ENCODE peak calls at places on chromosomes 3 and 15, in eight cellular contexts. One of them, this sample, is unnamed.

GRCh38 chr15:98755781-98756180 is 107.4 kb downstream of the IGF1R start:
- DNase-seq in GM12878: no peak
- DNase-seq in stomach: no peak
- DNase-seq in suprapubic skin: no peak
- DNase-seq in upper lobe of left lung: no peak
- DNase-seq in SK-N-SH: no peak
- DNase-seq in HepG2: no peak
- DNase-seq in transverse colon: no peak
- DNase-seq in this sample: no peak

GRCh38 chr3:32413845-32414526 is 22.3 kb downstream of the CMTM7 start:
- DNase-seq in GM12878: no peak
- DNase-seq in stomach: no peak
- DNase-seq in suprapubic skin: peak
- DNase-seq in upper lobe of left lung: no peak
- DNase-seq in SK-N-SH: no peak
- DNase-seq in HepG2: no peak
- DNase-seq in transverse colon: no peak
- DNase-seq in this sample: no peak

GRCh38 chr3:49172616-49173041 is 1.2 kb downstream of the KLHDC8B start:
- DNase-seq in GM12878: no peak
- DNase-seq in stomach: no peak
- DNase-seq in suprapubic skin: no peak
- DNase-seq in upper lobe of left lung: peak
- DNase-seq in SK-N-SH: no peak
- DNase-seq in HepG2: no peak
- DNase-seq in transverse colon: no peak
- DNase-seq in this sample: no peak

GRCh38 chr3:4583441-4583840 is 90.3 kb downstream of the ITPR1 start:
- DNase-seq in GM12878: no peak
- DNase-seq in stomach: no peak
- DNase-seq in suprapubic skin: no peak
- DNase-seq in upper lobe of left lung: no peak
- DNase-seq in SK-N-SH: no peak
- DNase-seq in HepG2: no peak
- DNase-seq in transverse colon: no peak
- DNase-seq in this sample: no peak

GRCh38 chr3:187808466-187809291 is 63.4 kb upstream of the BCL6 start:
- DNase-seq in GM12878: no peak
- DNase-seq in stomach: no peak
- DNase-seq in suprapubic skin: no peak
- DNase-seq in upper lobe of left lung: no peak
- DNase-seq in SK-N-SH: no peak
- DNase-seq in HepG2: peak
- DNase-seq in transverse colon: peak
- DNase-seq in this sample: no peak

GRCh38 chr3:57544181-57545125 is at the start of gene DNAH12:
- DNase-seq in GM12878: no peak
- DNase-seq in stomach: peak
- DNase-seq in suprapubic skin: no peak
- DNase-seq in upper lobe of left lung: peak
- DNase-seq in SK-N-SH: peak
- DNase-seq in HepG2: peak
- DNase-seq in transverse colon: peak
- DNase-seq in this sample: no peak

GRCh38 chr15:32152574-32152973 is 122.3 kb downstream of the CHRNA7 start:
- DNase-seq in GM12878: no peak
- DNase-seq in stomach: no peak
- DNase-seq in suprapubic skin: no peak
- DNase-seq in upper lobe of left lung: no peak
- DNase-seq in SK-N-SH: no peak
- DNase-seq in HepG2: no peak
- DNase-seq in transverse colon: no peak
- DNase-seq in this sample: peak

GRCh38 chr3:143157957-143158548 is 38.5 kb downstream of the CHST2 start:
- DNase-seq in GM12878: no peak
- DNase-seq in stomach: no peak
- DNase-seq in suprapubic skin: no peak
- DNase-seq in upper lobe of left lung: no peak
- DNase-seq in SK-N-SH: no peak
- DNase-seq in HepG2: no peak
- DNase-seq in transverse colon: no peak
- DNase-seq in this sample: no peak

GRCh38 chr3:123618768-123619484 is 34.1 kb upstream of the HACD2 start:
- DNase-seq in GM12878: no peak
- DNase-seq in stomach: peak
- DNase-seq in suprapubic skin: no peak
- DNase-seq in upper lobe of left lung: no peak
- DNase-seq in SK-N-SH: no peak
- DNase-seq in HepG2: no peak
- DNase-seq in transverse colon: peak
- DNase-seq in this sample: no peak

GRCh38 chr3:46348811-46349482 is 5.0 kb upstream of the CCR2 start:
- DNase-seq in GM12878: no peak
- DNase-seq in stomach: no peak
- DNase-seq in suprapubic skin: no peak
- DNase-seq in upper lobe of left lung: no peak
- DNase-seq in SK-N-SH: no peak
- DNase-seq in HepG2: no peak
- DNase-seq in transverse colon: no peak
- DNase-seq in this sample: peak

GRCh38 chr3:31166249-31166885 is 271.9 kb upstream of the GADL1 start:
- DNase-seq in GM12878: no peak
- DNase-seq in stomach: peak
- DNase-seq in suprapubic skin: no peak
- DNase-seq in upper lobe of left lung: no peak
- DNase-seq in SK-N-SH: no peak
- DNase-seq in HepG2: no peak
- DNase-seq in transverse colon: peak
- DNase-seq in this sample: no peak

GRCh38 chr3:13500133-13500885 is 20.2 kb downstream of the HDAC11 start:
- DNase-seq in GM12878: no peak
- DNase-seq in stomach: no peak
- DNase-seq in suprapubic skin: no peak
- DNase-seq in upper lobe of left lung: no peak
- DNase-seq in SK-N-SH: peak
- DNase-seq in HepG2: no peak
- DNase-seq in transverse colon: no peak
- DNase-seq in this sample: no peak

GRCh38 chr3:111299070-111299672 is 227.6 kb downstream of the NECTIN3 start:
- DNase-seq in GM12878: no peak
- DNase-seq in stomach: no peak
- DNase-seq in suprapubic skin: no peak
- DNase-seq in upper lobe of left lung: no peak
- DNase-seq in SK-N-SH: no peak
- DNase-seq in HepG2: no peak
- DNase-seq in transverse colon: no peak
- DNase-seq in this sample: no peak

GRCh38 chr3:113597611-113598382 is 65.4 kb downstream of the SIDT1 start:
- DNase-seq in GM12878: no peak
- DNase-seq in stomach: no peak
- DNase-seq in suprapubic skin: no peak
- DNase-seq in upper lobe of left lung: no peak
- DNase-seq in SK-N-SH: no peak
- DNase-seq in HepG2: no peak
- DNase-seq in transverse colon: no peak
- DNase-seq in this sample: no peak

GRCh38 chr3:195270350-195271115 is 426 bp downstream of the XXYLT1 start:
- DNase-seq in GM12878: no peak
- DNase-seq in stomach: no peak
- DNase-seq in suprapubic skin: no peak
- DNase-seq in upper lobe of left lung: no peak
- DNase-seq in SK-N-SH: peak
- DNase-seq in HepG2: peak
- DNase-seq in transverse colon: peak
- DNase-seq in this sample: peak

GRCh38 chr3:73235768-73236167 is 174.3 kb downstream of the EBLN2 start:
- DNase-seq in GM12878: no peak
- DNase-seq in stomach: no peak
- DNase-seq in suprapubic skin: no peak
- DNase-seq in upper lobe of left lung: no peak
- DNase-seq in SK-N-SH: no peak
- DNase-seq in HepG2: no peak
- DNase-seq in transverse colon: no peak
- DNase-seq in this sample: peak

DNA sequence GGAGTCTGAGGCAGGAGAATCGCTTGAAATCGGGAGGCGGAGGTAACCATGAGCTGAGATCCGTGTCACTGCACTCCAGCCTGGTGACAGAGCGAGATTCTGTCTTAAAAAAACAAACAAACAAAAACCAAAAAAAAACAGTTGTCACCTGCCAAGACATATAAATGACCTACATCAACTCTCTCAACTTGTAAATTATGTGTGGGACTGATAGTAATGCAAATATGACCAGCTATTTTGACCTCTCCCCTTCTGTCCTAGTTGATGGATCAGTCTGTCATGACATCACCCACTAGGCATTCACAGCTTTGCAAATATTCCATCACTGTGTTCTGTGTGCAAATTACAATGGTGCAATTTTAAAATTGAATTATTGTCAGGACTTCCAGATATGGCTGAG is 175.4 kb downstream of the EBLN2 start:
- DNase-seq in GM12878: no peak
- DNase-seq in stomach: no peak
- DNase-seq in suprapubic skin: no peak
- DNase-seq in upper lobe of left lung: no peak
- DNase-seq in SK-N-SH: no peak
- DNase-seq in HepG2: no peak
- DNase-seq in transverse colon: no peak
- DNase-seq in this sample: peak
- TF ChIP-seq EP300 in GM12878: no peak
- TF ChIP-seq EP300 in stomach: no peak
- TF ChIP-seq EP300 in suprapubic skin: no peak
- TF ChIP-seq EP300 in upper lobe of left lung: no peak
- TF ChIP-seq EP300 in SK-N-SH: no peak
- TF ChIP-seq EP300 in HepG2: no peak
- TF ChIP-seq EP300 in transverse colon: no peak
- TF ChIP-seq EP300 in this sample: no peak

GRCh38 chr3:41974223-41974622 is 12.3 kb upstream of the ULK4 start:
- DNase-seq in GM12878: no peak
- DNase-seq in stomach: no peak
- DNase-seq in suprapubic skin: no peak
- DNase-seq in upper lobe of left lung: no peak
- DNase-seq in SK-N-SH: no peak
- DNase-seq in HepG2: no peak
- DNase-seq in transverse colon: no peak
- DNase-seq in this sample: no peak
- H3K27ac ChIP-seq in GM12878: no peak
- H3K27ac ChIP-seq in stomach: no peak
- H3K27ac ChIP-seq in suprapubic skin: no peak
- H3K27ac ChIP-seq in upper lobe of left lung: no peak
- H3K27ac ChIP-seq in SK-N-SH: no peak
- H3K27ac ChIP-seq in HepG2: no peak
- H3K27ac ChIP-seq in transverse colon: no peak
- H3K27ac ChIP-seq in this sample: no peak

DNA sequence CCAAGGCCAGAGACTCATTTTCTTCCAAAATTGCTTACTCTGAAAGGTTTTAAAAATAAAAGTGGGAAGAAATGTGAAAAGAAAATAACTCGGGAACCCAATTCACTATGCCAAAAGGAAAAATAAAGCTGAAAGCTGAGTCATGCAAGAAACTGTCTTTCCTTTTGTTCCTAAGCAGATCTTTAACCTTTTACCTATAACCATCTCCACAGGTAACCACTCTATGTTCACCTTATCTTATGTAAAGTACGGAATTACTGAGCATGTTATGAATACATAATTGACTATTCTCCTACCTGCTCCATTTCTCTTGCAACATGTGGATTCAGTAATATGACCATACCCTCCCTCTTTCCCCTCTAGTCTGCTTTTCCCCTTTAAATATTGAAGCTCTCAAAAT is 62.0 kb downstream of the MINDY4B start:
- DNase-seq in GM12878: no peak
- DNase-seq in stomach: no peak
- DNase-seq in suprapubic skin: no peak
- DNase-seq in upper lobe of left lung: no peak
- DNase-seq in SK-N-SH: no peak
- DNase-seq in HepG2: no peak
- DNase-seq in transverse colon: no peak
- DNase-seq in this sample: no peak
- TF ChIP-seq POLR2AphosphoS5 in GM12878: no peak
- TF ChIP-seq POLR2AphosphoS5 in stomach: no peak
- TF ChIP-seq POLR2AphosphoS5 in suprapubic skin: no peak
- TF ChIP-seq POLR2AphosphoS5 in upper lobe of left lung: no peak
- TF ChIP-seq POLR2AphosphoS5 in SK-N-SH: no peak
- TF ChIP-seq POLR2AphosphoS5 in HepG2: no peak
- TF ChIP-seq POLR2AphosphoS5 in transverse colon: no peak
- TF ChIP-seq POLR2AphosphoS5 in this sample: no peak

GRCh38 chr15:39921274-39921638 is 1.2 kb upstream of the GPR176 start:
- DNase-seq in GM12878: no peak
- DNase-seq in stomach: no peak
- DNase-seq in suprapubic skin: no peak
- DNase-seq in upper lobe of left lung: no peak
- DNase-seq in SK-N-SH: no peak
- DNase-seq in HepG2: no peak
- DNase-seq in transverse colon: no peak
- DNase-seq in this sample: no peak

GRCh38 chr15:39924437-39924836 is 4.4 kb upstream of the GPR176 start:
- DNase-seq in GM12878: no peak
- DNase-seq in stomach: no peak
- DNase-seq in suprapubic skin: no peak
- DNase-seq in upper lobe of left lung: no peak
- DNase-seq in SK-N-SH: no peak
- DNase-seq in HepG2: no peak
- DNase-seq in transverse colon: no peak
- DNase-seq in this sample: no peak

GRCh38 chr15:39920510-39921273 is 626 bp upstream of the GPR176 start:
- DNase-seq in GM12878: peak
- DNase-seq in stomach: peak
- DNase-seq in suprapubic skin: peak
- DNase-seq in upper lobe of left lung: peak
- DNase-seq in SK-N-SH: peak
- DNase-seq in HepG2: peak
- DNase-seq in transverse colon: peak
- DNase-seq in this sample: no peak

GRCh38 chr15:39919740-39920509 is at the start of gene GPR176:
- DNase-seq in GM12878: no peak
- DNase-seq in stomach: no peak
- DNase-seq in suprapubic skin: peak
- DNase-seq in upper lobe of left lung: peak
- DNase-seq in SK-N-SH: peak
- DNase-seq in HepG2: no peak
- DNase-seq in transverse colon: peak
- DNase-seq in this sample: no peak

DNA sequence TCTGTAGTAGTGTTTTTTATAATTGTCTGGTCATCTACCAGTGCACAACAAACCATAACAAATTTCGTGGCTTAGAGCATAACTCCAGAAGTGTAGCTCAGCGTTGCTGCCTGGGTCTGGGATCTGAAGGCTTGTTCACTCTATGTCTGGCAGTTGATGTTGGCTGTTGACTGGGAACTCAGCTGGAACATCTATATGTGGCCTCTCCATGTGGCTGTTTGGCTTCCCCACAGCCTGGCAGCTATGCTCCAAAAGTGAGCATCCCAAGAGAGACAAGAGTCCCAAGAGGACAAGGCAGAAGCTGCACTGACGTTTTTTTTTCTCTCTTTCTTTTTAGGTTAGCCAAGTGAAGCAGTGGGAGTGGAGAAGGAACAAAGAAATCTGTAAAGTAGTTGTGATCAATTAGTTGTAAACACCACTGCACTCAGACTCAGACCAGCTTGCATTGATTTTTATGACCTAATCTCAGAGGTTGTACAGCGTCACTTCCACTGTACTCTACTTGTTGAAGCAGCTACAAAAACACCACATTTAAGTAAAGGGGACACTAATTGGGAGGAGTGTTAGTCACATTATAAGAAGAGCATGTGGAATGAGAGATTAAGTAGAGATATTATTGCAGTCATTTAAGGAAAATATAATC is 2.5 kb upstream of the GPR176 start:
- DNase-seq in GM12878: no peak
- DNase-seq in stomach: no peak
- DNase-seq in suprapubic skin: no peak
- DNase-seq in upper lobe of left lung: no peak
- DNase-seq in SK-N-SH: no peak
- DNase-seq in HepG2: no peak
- DNase-seq in transverse colon: no peak
- DNase-seq in this sample: no peak
- TF ChIP-seq EP300 in GM12878: no peak
- TF ChIP-seq EP300 in stomach: no peak
- TF ChIP-seq EP300 in suprapubic skin: no peak
- TF ChIP-seq EP300 in upper lobe of left lung: no peak
- TF ChIP-seq EP300 in SK-N-SH: no peak
- TF ChIP-seq EP300 in HepG2: no peak
- TF ChIP-seq EP300 in transverse colon: no peak
- TF ChIP-seq EP300 in this sample: no peak